ENCODE peak calls at places on chromosomes 13 and 19, in six cellular contexts. One of them, this sample, is unnamed.

GRCh38 chr13:80547885-80548284 is 207.0 kb upstream of the SPRY2 start:
- DNase-seq in adrenal gland: no peak
- DNase-seq in AG09319: no peak
- DNase-seq in mucosa of descending colon: no peak
- DNase-seq in endothelial cell: no peak
- DNase-seq in Calu3: no peak
- DNase-seq in this sample: no peak

GRCh38 chr19:30684613-30685012 is 312.4 kb downstream of the ZNF536 start:
- DNase-seq in Calu3: no peak
- DNase-seq in AG09319: no peak
- DNase-seq in endothelial cell: no peak
- DNase-seq in adrenal gland: no peak
- DNase-seq in mucosa of descending colon: no peak
- DNase-seq in this sample: no peak

GRCh38 chr13:98309569-98310335 is 132.7 kb upstream of the RNF113B start:
- DNase-seq in AG09319: no peak
- DNase-seq in adrenal gland: no peak
- DNase-seq in Calu3: no peak
- DNase-seq in endothelial cell: no peak
- DNase-seq in mucosa of descending colon: no peak
- DNase-seq in this sample: no peak

GRCh38 chr19:2186071-2186846 is 22.5 kb downstream of the DOT1L start:
- DNase-seq in endothelial cell: no peak
- DNase-seq in adrenal gland: peak; percentile 57
- DNase-seq in Calu3: no peak
- DNase-seq in mucosa of descending colon: peak; percentile 67
- DNase-seq in AG09319: peak; percentile 97
- DNase-seq in this sample: peak; percentile 91

GRCh38 chr13:112711528-112712265 is 21.9 kb downstream of the ATP11A start:
- DNase-seq in Calu3: peak; percentile 43
- DNase-seq in adrenal gland: peak; percentile 94
- DNase-seq in mucosa of descending colon: peak; percentile 60
- DNase-seq in endothelial cell: peak; percentile 61
- DNase-seq in AG09319: peak; percentile 93
- DNase-seq in this sample: peak; percentile 83

GRCh38 chr19:19110410-19111137 is 27.7 kb downstream of the TMEM161A start:
- DNase-seq in Calu3: no peak
- DNase-seq in adrenal gland: no peak
- DNase-seq in AG09319: no peak
- DNase-seq in endothelial cell: peak; percentile 19
- DNase-seq in mucosa of descending colon: no peak
- DNase-seq in this sample: no peak

GRCh38 chr19:55305491-55305890 is 19.6 kb downstream of the TMEM150B start:
- DNase-seq in AG09319: no peak
- DNase-seq in adrenal gland: peak; percentile 60
- DNase-seq in endothelial cell: peak; percentile 60
- DNase-seq in mucosa of descending colon: peak; percentile 52
- DNase-seq in Calu3: peak; percentile 56
- DNase-seq in this sample: no peak

GRCh38 chr13:21076265-21076653 is 14.9 kb upstream of the LATS2 start:
- DNase-seq in mucosa of descending colon: no peak
- DNase-seq in Calu3: no peak
- DNase-seq in AG09319: no peak
- DNase-seq in adrenal gland: no peak
- DNase-seq in endothelial cell: no peak
- DNase-seq in this sample: no peak

GRCh38 chr13:52061587-52061986 is 37.1 kb downstream of the UTP14C start:
- DNase-seq in AG09319: no peak
- DNase-seq in mucosa of descending colon: no peak
- DNase-seq in endothelial cell: no peak
- DNase-seq in adrenal gland: no peak
- DNase-seq in Calu3: no peak
- DNase-seq in this sample: no peak

GRCh38 chr19:45385392-45386221 is 15.2 kb upstream of the ERCC2 start:
- DNase-seq in mucosa of descending colon: no peak
- DNase-seq in AG09319: no peak
- DNase-seq in Calu3: no peak
- DNase-seq in adrenal gland: no peak
- DNase-seq in endothelial cell: no peak
- DNase-seq in this sample: no peak

DNA sequence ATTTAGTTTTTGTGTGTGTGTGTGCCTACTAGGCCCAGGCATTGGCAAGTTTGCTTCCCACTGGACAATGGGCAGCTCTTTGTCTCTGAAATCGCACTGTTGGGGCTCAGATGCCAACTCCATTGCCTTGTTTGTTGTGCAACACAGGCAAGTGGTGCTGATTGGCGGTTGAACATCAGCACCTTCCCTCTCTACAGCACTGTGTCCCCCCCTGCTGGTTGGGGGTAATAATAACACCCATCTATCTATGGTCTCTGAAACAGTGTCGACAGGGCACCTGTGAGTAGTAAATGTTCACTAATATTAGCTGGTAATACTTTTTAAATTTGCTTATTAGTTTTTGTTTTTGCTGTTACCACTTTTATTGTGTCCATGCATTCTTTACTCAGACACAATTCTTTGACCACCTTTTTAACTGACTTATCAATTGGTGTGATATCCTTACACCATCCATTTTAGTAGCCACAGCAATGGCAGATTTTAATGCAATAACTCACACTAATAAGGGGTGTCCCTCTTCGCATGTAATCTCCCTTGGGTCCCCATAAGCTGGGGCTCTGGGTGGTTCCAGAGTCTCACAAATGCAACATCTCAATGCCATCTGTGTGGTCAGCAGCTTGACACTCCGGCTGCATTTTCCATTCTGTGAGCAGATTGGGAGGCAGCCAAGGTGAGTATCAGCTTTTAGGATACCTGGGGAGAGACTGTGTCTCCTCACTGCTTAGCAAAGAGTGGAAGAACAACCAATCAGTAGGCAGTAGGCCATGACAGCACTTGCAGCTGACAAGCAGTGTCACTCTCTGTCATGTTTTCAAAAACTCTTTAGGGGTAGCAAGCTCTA is 47.7 kb upstream of the UQCRFS1 start:
- DNase-seq in Calu3: peak; percentile 40
- DNase-seq in adrenal gland: peak; percentile 23
- DNase-seq in AG09319: no peak
- DNase-seq in mucosa of descending colon: no peak
- DNase-seq in endothelial cell: peak; percentile 57
- DNase-seq in this sample: no peak
- TF ChIP-seq CTCF in Calu3: peak; percentile 27
- TF ChIP-seq CTCF in adrenal gland: peak; percentile 38
- TF ChIP-seq CTCF in AG09319: peak; percentile 43
- TF ChIP-seq CTCF in mucosa of descending colon: no peak
- TF ChIP-seq CTCF in endothelial cell: peak; percentile 70
- TF ChIP-seq CTCF in this sample: peak; percentile 15

GRCh38 chr19:12867120-12868099 is 13.8 kb downstream of the DNASE2 start:
- DNase-seq in AG09319: no peak
- DNase-seq in endothelial cell: peak; percentile 88
- DNase-seq in adrenal gland: no peak
- DNase-seq in mucosa of descending colon: peak; percentile 83
- DNase-seq in Calu3: no peak
- DNase-seq in this sample: no peak
- TF ChIP-seq CTCF in AG09319: no peak
- TF ChIP-seq CTCF in endothelial cell: no peak
- TF ChIP-seq CTCF in adrenal gland: no peak
- TF ChIP-seq CTCF in mucosa of descending colon: no peak
- TF ChIP-seq CTCF in Calu3: no peak
- TF ChIP-seq CTCF in this sample: no peak

GRCh38 chr13:47592256-47592655 is 408.8 kb downstream of the SUCLA2 start:
- DNase-seq in Calu3: no peak
- DNase-seq in adrenal gland: no peak
- DNase-seq in mucosa of descending colon: no peak
- DNase-seq in AG09319: no peak
- DNase-seq in endothelial cell: no peak
- DNase-seq in this sample: no peak

GRCh38 chr13:47598340-47598911 is 402.6 kb downstream of the SUCLA2 start:
- DNase-seq in AG09319: no peak
- DNase-seq in adrenal gland: no peak
- DNase-seq in Calu3: no peak
- DNase-seq in mucosa of descending colon: no peak
- DNase-seq in endothelial cell: no peak
- DNase-seq in this sample: no peak

DNA sequence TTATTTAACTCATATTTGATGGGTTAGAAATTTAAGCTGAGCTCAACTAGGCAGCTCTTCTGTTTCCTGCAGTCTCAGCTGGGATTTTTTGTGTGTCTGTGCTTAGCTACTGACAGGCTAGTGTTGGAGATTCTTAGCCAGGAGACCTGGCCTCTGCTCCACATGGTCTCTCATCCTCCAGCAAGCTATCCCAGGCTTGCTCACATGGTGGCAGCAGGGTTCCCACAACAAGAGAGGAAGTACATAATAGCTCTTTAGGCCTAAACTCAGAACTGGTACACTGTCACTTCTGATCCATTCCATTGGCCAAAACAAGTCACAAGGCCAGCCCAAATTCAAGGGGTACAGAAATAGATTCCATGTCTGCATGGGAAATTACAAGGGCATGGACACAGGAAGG is 406.2 kb downstream of the SUCLA2 start:
- DNase-seq in mucosa of descending colon: no peak
- DNase-seq in AG09319: no peak
- DNase-seq in Calu3: peak; percentile 22
- DNase-seq in adrenal gland: no peak
- DNase-seq in endothelial cell: no peak
- DNase-seq in this sample: no peak
- TF ChIP-seq CTCF in mucosa of descending colon: no peak
- TF ChIP-seq CTCF in AG09319: no peak
- TF ChIP-seq CTCF in Calu3: no peak
- TF ChIP-seq CTCF in adrenal gland: no peak
- TF ChIP-seq CTCF in endothelial cell: no peak
- TF ChIP-seq CTCF in this sample: peak; percentile 13

GRCh38 chr19:6354098-6354674 is 7.1 kb upstream of the CLPP start:
- DNase-seq in mucosa of descending colon: no peak
- DNase-seq in AG09319: no peak
- DNase-seq in endothelial cell: no peak
- DNase-seq in Calu3: no peak
- DNase-seq in adrenal gland: no peak
- DNase-seq in this sample: no peak
- TF ChIP-seq CTCF in mucosa of descending colon: no peak
- TF ChIP-seq CTCF in AG09319: peak; percentile 49
- TF ChIP-seq CTCF in endothelial cell: peak; percentile 42
- TF ChIP-seq CTCF in Calu3: peak; percentile 48
- TF ChIP-seq CTCF in adrenal gland: peak; percentile 49
- TF ChIP-seq CTCF in this sample: peak; percentile 46

GRCh38 chr13:38086721-38087120 is 217.1 kb upstream of the TRPC4 start:
- DNase-seq in AG09319: no peak
- DNase-seq in Calu3: no peak
- DNase-seq in adrenal gland: no peak
- DNase-seq in mucosa of descending colon: no peak
- DNase-seq in endothelial cell: no peak
- DNase-seq in this sample: no peak
- TF ChIP-seq CTCF in AG09319: no peak
- TF ChIP-seq CTCF in Calu3: no peak
- TF ChIP-seq CTCF in adrenal gland: no peak
- TF ChIP-seq CTCF in mucosa of descending colon: no peak
- TF ChIP-seq CTCF in endothelial cell: no peak
- TF ChIP-seq CTCF in this sample: no peak

GRCh38 chr19:3855321-3855720 is 13.5 kb downstream of the ZFR2 start:
- DNase-seq in adrenal gland: no peak
- DNase-seq in Calu3: peak; percentile 64
- DNase-seq in endothelial cell: no peak
- DNase-seq in mucosa of descending colon: peak; percentile 52
- DNase-seq in AG09319: no peak
- DNase-seq in this sample: no peak
- TF ChIP-seq CTCF in adrenal gland: no peak
- TF ChIP-seq CTCF in Calu3: no peak
- TF ChIP-seq CTCF in endothelial cell: no peak
- TF ChIP-seq CTCF in mucosa of descending colon: no peak
- TF ChIP-seq CTCF in AG09319: no peak
- TF ChIP-seq CTCF in this sample: no peak

DNA sequence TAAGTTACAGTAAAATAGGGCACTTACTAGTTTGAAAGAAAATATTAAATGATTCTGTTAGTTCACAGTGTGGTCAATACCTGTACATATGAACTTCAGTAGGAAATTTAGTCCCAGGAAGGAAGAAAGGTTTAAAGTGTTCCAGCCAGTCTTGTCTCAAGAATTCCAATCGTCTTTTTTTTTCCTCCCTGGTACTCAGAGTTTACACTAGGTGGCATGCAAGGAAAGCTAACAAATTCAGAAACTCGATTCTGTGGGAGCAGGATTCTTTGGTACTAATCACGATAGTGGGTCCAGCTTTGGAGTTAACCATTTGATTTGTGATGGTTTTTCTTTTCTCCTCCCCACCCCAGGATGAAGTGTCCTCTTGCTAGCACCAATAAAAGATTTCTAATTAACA is 43.6 kb downstream of the POLR1D start:
- DNase-seq in AG09319: no peak
- DNase-seq in endothelial cell: no peak
- DNase-seq in Calu3: no peak
- DNase-seq in mucosa of descending colon: no peak
- DNase-seq in adrenal gland: no peak
- DNase-seq in this sample: no peak
- TF ChIP-seq CTCF in AG09319: peak; percentile 14
- TF ChIP-seq CTCF in endothelial cell: no peak
- TF ChIP-seq CTCF in Calu3: no peak
- TF ChIP-seq CTCF in mucosa of descending colon: no peak
- TF ChIP-seq CTCF in adrenal gland: no peak
- TF ChIP-seq CTCF in this sample: peak; percentile 19

DNA sequence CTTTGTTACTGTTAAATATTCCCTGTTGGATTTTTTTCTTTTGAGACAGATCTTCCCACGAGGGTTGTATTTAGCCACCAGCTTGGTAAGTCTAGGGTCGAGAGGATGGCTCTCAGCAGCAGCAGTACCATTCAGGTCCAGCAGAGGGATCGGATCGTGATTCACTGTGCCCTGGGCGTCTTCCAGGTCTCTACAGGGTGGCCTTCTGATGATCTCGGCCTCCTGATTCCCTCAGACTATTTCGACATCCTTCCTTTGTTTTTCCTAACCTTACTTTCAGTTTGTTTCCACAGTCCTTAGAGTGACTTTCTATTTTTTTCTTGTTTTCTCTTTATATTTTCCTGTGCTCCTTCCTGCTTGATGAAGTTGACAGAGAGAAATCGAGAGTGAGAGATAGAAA is 1436.9 kb downstream of the UQCRFS1 start:
- DNase-seq in Calu3: no peak
- DNase-seq in adrenal gland: peak; percentile 27
- DNase-seq in AG09319: no peak
- DNase-seq in endothelial cell: no peak
- DNase-seq in mucosa of descending colon: no peak
- DNase-seq in this sample: no peak
- TF ChIP-seq CTCF in Calu3: peak; percentile 24
- TF ChIP-seq CTCF in adrenal gland: peak; percentile 24
- TF ChIP-seq CTCF in AG09319: no peak
- TF ChIP-seq CTCF in endothelial cell: no peak
- TF ChIP-seq CTCF in mucosa of descending colon: no peak
- TF ChIP-seq CTCF in this sample: peak; percentile 42